ENCODE peak calls at places on chromosomes 7 and 10, in ten cellular contexts. X is left cardiac atrium; H is ureter; Q is heart left ventricle; R is Calu3; J is NCI-H1930; F is HS-5; A is activated naive CD4-positive, alpha-beta T cell treated with anti-CD3 and anti-CD28 coated beads for 36 hours; P is kidney tubule cell; N is ELR. D is an unnamed sample.

GRCh38 chr7:29573594-29573993 is 10.0 kb downstream of the PRR15 start:
- DNase-seq in P (no peak), R (no peak), X (no peak), A (no peak), F (no peak), H (no peak), J (no peak), N (no peak), Q (no peak), D (no peak)

GRCh38 chr10:110612073-110612472 is 32.1 kb upstream of the RBM20 start:
- DNase-seq in F (no peak), A (no peak), H (no peak), Q (no peak), R (no peak), P (no peak), J (no peak), X (no peak), N (no peak), D (no peak)

GRCh38 chr7:147915781-147916180 is 674.8 kb upstream of the C7orf33 start:
- DNase-seq in P (no peak), H (no peak), J (no peak), F (no peak), A (no peak), Q (no peak), X (no peak), R (no peak), N (no peak), D (peak)

GRCh38 chr7:20030915-20031362 is 186.2 kb downstream of the MACC1 start:
- DNase-seq in P (peak), Q (no peak), H (no peak), N (peak), A (no peak), X (no peak), F (peak), R (no peak), J (no peak), D (no peak)

GRCh38 chr7:148020679-148021078 is 569.9 kb upstream of the C7orf33 start:
- DNase-seq in Q (no peak), X (no peak), R (no peak), A (no peak), J (no peak), P (no peak), N (no peak), H (no peak), F (no peak), D (peak)

GRCh38 chr10:106268000-106268399 is 896.5 kb downstream of the SORCS1 start:
- DNase-seq in H (no peak), Q (no peak), N (no peak), A (no peak), R (no peak), P (no peak), X (no peak), J (no peak), F (no peak), D (no peak)

GRCh38 chr10:133174689-133175263 is 14.8 kb downstream of the KNDC1 start:
- DNase-seq in F (no peak), A (no peak), X (no peak), P (no peak), H (no peak), J (no peak), N (no peak), R (no peak), Q (no peak), D (no peak)

GRCh38 chr7:43041105-43041504 is 71.3 kb upstream of the HECW1 start:
- DNase-seq in P (no peak), J (no peak), Q (no peak), F (no peak), A (no peak), H (no peak), N (no peak), R (no peak), X (no peak), D (no peak)

GRCh38 chr10:52185256-52185655 is 128.8 kb upstream of the DKK1 start:
- DNase-seq in X (no peak), N (no peak), Q (no peak), R (no peak), J (no peak), A (no peak), P (no peak), H (no peak), F (no peak), D (no peak)

GRCh38 chr10:119824299-119824698 is 48.3 kb downstream of the MCMBP start:
- DNase-seq in P (no peak), F (no peak), J (no peak), Q (no peak), H (no peak), N (no peak), R (no peak), X (no peak), A (no peak), D (no peak)

GRCh38 chr10:8053446-8054242 is 844 bp upstream of the GATA3 start:
- DNase-seq in H (peak), P (peak), Q (peak), J (peak), A (peak), F (no peak), N (peak), X (peak), R (peak), D (peak)

D was measured in H7.